ENCODE peak calls at places on chromosomes 16 and 17, in four cellular contexts. N, B, M and J are unnamed samples.

GRCh38 chr17:30947796-30948195 is 23.0 kb upstream of the RNF135 start:
- DNase-seq in N (no peak), B (no peak), M (no peak), J (no peak)

GRCh38 chr17:67514998-67515397 is 137.9 kb downstream of the PITPNC1 start:
- DNase-seq in N (no peak), B (no peak), M (no peak), J (no peak)

GRCh38 chr17:73742915-73743314 is 98.7 kb upstream of the SDK2 start:
- DNase-seq in N (no peak), B (peak; percentile 25), M (no peak), J (no peak)

GRCh38 chr16:53913082-53913870 is 209.3 kb downstream of the FTO start:
- DNase-seq in N (no peak), B (no peak), M (no peak), J (no peak)

GRCh38 chr16:73051903-73052302 is 4.0 kb upstream of the ZFHX3 start:
- DNase-seq in N (no peak), B (no peak), M (no peak), J (no peak)

GRCh38 chr17:13485327-13485726 is 116.4 kb downstream of the HS3ST3A1 start:
- DNase-seq in N (no peak), B (no peak), M (no peak), J (no peak)

GRCh38 chr16:24721830-24722238 is 7.6 kb upstream of the TNRC6A start:
- DNase-seq in N (no peak), B (no peak), M (no peak), J (no peak)

GRCh38 chr16:53131050-53131362 is 76.2 kb downstream of the CHD9 start:
- DNase-seq in N (no peak), B (peak; percentile 63), M (no peak), J (no peak)

GRCh38 chr16:71923941-71924690 is 28.8 kb downstream of the IST1 start:
- DNase-seq in N (no peak), B (no peak), M (no peak), J (no peak)

GRCh38 chr16:10957771-10958486 is 13.6 kb downstream of the CLEC16A start:
- DNase-seq in N (no peak), B (no peak), M (no peak), J (no peak)

GRCh38 chr17:50344712-50345380 is 1.1 kb upstream of the XYLT2 start:
- DNase-seq in N (no peak), B (no peak), M (no peak), J (no peak)

GRCh38 chr17:63480826-63481487 is 4.1 kb downstream of the ACE start:
- DNase-seq in N (no peak), B (no peak), M (no peak), J (no peak)

GRCh38 chr17:32551186-32551955 is 64.6 kb downstream of the CDK5R1 start:
- DNase-seq in N (no peak), B (no peak), M (no peak), J (no peak)

GRCh38 chr17:42289863-42290165 is 1.5 kb downstream of the STAT5A start:
- DNase-seq in N (no peak), B (no peak), M (no peak), J (no peak)

GRCh38 chr16:60582528-60582927 is 1453.7 kb downstream of the CDH8 start:
- DNase-seq in N (no peak), B (no peak), M (no peak), J (no peak)

GRCh38 chr17:77211681-77212080 is 70.9 kb downstream of the SEC14L1 start:
- DNase-seq in N (no peak), B (no peak), M (no peak), J (no peak)

GRCh38 chr16:52554334-52554733 is 7.4 kb upstream of the TOX3 start:
- DNase-seq in N (no peak), B (no peak), M (no peak), J (no peak)

GRCh38 chr17:48628641-48629410 is 2.7 kb upstream of the HOXB9 start:
- DNase-seq in N (no peak), B (no peak), M (no peak), J (no peak)

GRCh38 chr17:43006639-43007551 is at the start of gene IFI35:
- DNase-seq in N (peak; percentile 82), B (peak; percentile 76), M (peak; percentile 83), J (peak; percentile 49)

GRCh38 chr17:40818733-40819527 is 3.5 kb downstream of the KRT10 start:
- DNase-seq in N (peak; percentile 79), B (peak; percentile 71), M (peak; percentile 68), J (peak; percentile 62)

GRCh38 chr17:58614854-58615409 is 76.9 kb downstream of the TEX14 start:
- DNase-seq in N (no peak), B (peak; percentile 14), M (no peak), J (no peak)

DNA sequence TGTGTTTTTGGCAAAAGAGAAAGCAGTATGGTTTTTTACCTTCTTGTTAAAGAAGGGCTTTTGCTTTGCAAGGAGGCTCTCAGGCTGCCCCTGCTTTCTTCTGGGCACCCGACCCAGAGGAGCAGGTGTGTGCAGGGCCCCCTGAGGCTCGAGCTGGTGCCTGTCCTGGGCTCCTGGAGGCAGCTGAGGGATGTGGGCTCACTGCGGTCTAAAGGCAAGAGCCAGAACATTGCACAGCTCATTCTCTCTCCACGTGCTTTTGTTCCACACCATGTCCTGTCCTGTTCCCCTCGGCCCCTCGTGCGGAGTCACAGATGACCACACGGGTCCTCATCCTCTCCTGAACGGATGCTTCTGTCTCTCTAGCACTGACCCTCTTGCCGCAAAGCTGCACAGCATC is 36.7 kb upstream of the CAPN15 start:
- DNase-seq in N (no peak), B (no peak), M (no peak), J (no peak)
- TF ChIP-seq ELF4 in N (no peak), B (no peak), M (no peak), J (no peak)

GRCh38 chr16:5870886-5871715 is 773.5 kb upstream of the EEF2KMT start:
- DNase-seq in N (no peak), B (no peak), M (no peak), J (no peak)

GRCh38 chr16:5875416-5875815 is 777.8 kb upstream of the EEF2KMT start:
- DNase-seq in N (no peak), B (no peak), M (no peak), J (no peak)

GRCh38 chr16:5874899-5875298 is 777.3 kb upstream of the EEF2KMT start:
- DNase-seq in N (no peak), B (no peak), M (no peak), J (no peak)

GRCh38 chr16:5867250-5867649 is 769.7 kb upstream of the EEF2KMT start:
- DNase-seq in N (no peak), B (no peak), M (no peak), J (no peak)

DNA sequence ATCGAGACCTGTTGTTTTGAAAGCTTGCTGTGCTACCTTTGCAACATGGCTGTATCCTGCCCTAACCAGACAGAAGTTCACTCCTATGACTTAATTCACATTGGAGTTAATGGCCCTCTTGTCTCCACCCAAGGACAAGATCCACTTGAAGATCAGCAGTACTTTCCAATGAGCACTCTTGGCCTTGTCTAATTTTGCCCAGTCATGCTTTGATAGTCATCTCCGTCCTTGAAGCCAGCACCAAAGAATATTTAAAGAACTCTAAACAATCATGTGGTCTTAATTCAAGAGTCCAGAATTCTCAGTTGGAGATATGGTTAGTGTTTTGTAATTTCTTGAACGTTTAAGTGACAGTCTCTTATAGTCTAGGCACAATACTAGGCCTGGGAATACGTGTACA is 775.6 kb upstream of the EEF2KMT start:
- DNase-seq in N (no peak), B (no peak), M (no peak), J (no peak)
- TF ChIP-seq ELF4 in N (no peak), B (no peak), M (no peak), J (no peak)

DNA sequence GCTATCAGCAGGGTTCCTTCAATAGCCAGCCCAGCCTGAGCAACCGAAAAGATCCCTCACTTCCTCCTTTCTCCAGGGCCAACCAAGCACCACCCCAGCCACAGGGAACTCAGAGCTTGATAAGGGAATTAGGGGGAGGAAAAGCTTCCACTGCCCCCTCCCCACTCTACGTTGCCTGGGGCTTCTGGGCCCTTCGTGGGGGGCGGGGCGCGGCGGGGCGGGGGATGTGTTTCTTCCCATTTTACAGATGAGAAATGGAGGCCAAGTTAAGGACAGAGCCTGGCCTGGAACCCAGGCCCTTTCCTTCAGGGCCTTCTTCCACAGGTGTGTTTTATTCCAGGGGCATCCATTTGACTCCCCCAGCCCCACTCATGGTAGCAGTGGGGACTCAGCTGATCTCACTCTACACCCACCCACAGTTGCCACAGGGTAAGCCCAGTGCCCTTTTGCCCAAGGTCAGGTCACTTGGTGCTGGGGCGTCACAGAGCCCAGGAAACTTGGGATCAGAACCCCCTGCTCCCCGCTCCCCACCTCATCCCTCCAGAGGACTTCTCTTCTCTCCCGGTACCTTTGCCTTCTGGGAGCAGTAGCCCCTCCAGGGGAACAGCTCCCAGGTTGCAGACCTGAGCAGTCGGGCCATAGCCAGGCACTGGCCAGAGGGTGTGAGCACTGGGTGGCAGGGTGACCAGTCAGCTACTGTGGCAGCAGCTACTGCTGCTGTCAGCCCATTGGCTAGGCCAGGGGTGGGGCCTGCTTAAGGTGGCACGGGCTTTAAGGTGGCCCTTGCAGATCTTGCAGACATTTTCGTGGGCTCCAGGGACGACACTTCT is at the start of gene LDHD:
- DNase-seq in N (peak; percentile 79), B (peak; percentile 70), M (peak; percentile 86), J (peak; percentile 60)
- TF ChIP-seq ELF4 in N (no peak), B (no peak), M (no peak), J (no peak)

GRCh38 chr16:17275076-17275732 is 195.6 kb downstream of the XYLT1 start:
- DNase-seq in N (no peak), B (no peak), M (peak; percentile 85), J (no peak)

GRCh38 chr16:17278988-17279387 is 191.8 kb downstream of the XYLT1 start:
- DNase-seq in N (no peak), B (no peak), M (no peak), J (no peak)

GRCh38 chr16:17275989-17276530 is 194.7 kb downstream of the XYLT1 start:
- DNase-seq in N (no peak), B (no peak), M (no peak), J (no peak)

GRCh38 chr16:17276610-17277009 is 194.2 kb downstream of the XYLT1 start:
- DNase-seq in N (no peak), B (no peak), M (no peak), J (no peak)

GRCh38 chr16:17277981-17278381 is 192.8 kb downstream of the XYLT1 start:
- DNase-seq in N (peak; percentile 19), B (peak; percentile 62), M (peak; percentile 38), J (peak; percentile 24)
- TF ChIP-seq ELF4 in N (no peak), B (no peak), M (no peak), J (no peak)

GRCh38 chr17:4969551-4970231 is 2.1 kb upstream of the SPAG7 start:
- DNase-seq in N (no peak), B (no peak), M (peak; percentile 46), J (no peak)
- TF ChIP-seq ELF4 in N (no peak), B (no peak), M (no peak), J (no peak)

GRCh38 chr17:973053-973452 is 6.5 kb downstream of the NXN start:
- DNase-seq in N (no peak), B (peak; percentile 46), M (no peak), J (no peak)
- TF ChIP-seq ELF4 in N (no peak), B (no peak), M (no peak), J (no peak)